ENCODE peak calls at places on chromosomes 13 and 19, in four cellular contexts. I, B, W and P are unnamed samples.

GRCh38 chr13:45296259-45296658 is 44.7 kb downstream of the TPT1 start:
- DNase-seq in I (no peak), W (no peak), B (no peak), P (no peak)

GRCh38 chr13:67395577-67395976 is 165.4 kb upstream of the PCDH9 start:
- DNase-seq in B (no peak), I (no peak), W (no peak), P (no peak)

GRCh38 chr13:26985285-26985878 is 186.2 kb downstream of the USP12 start:
- DNase-seq in I (peak), B (peak), W (peak), P (no peak)

GRCh38 chr13:110628952-110629701 is 13.8 kb downstream of the NAXD start:
- DNase-seq in B (no peak), I (no peak), W (no peak), P (no peak)

GRCh38 chr19:2977686-2978466 is 512 bp downstream of the TLE6 start:
- DNase-seq in W (no peak), I (no peak), B (no peak), P (no peak)

GRCh38 chr19:5143471-5144411 is 174.8 kb downstream of the KDM4B start:
- DNase-seq in W (no peak), I (no peak), B (no peak), P (no peak)

GRCh38 chr13:20121154-20121515 is 39.7 kb downstream of the GJA3 start:
- DNase-seq in I (no peak), W (no peak), B (no peak), P (no peak)

GRCh38 chr13:105334211-105334610 is 1201.3 kb downstream of the EFNB2 start:
- DNase-seq in I (no peak), W (no peak), B (no peak), P (peak)

GRCh38 chr19:18431351-18432197 is 6.4 kb downstream of the ISYNA1 start:
- DNase-seq in B (no peak), W (no peak), I (no peak), P (no peak)

GRCh38 chr13:20473139-20473538 is 52.5 kb downstream of the CRYL1 start:
- DNase-seq in I (no peak), B (no peak), W (no peak), P (no peak)

GRCh38 chr19:33444993-33445751 is 71.7 kb downstream of the CEBPG start:
- DNase-seq in W (no peak), B (no peak), I (no peak), P (no peak)

GRCh38 chr13:105329359-105329758 is 1206.1 kb downstream of the EFNB2 start:
- DNase-seq in B (no peak), I (no peak), W (no peak), P (no peak)

GRCh38 chr19:39211731-39212376 is 7.8 kb upstream of the SYCN start:
- DNase-seq in W (no peak), I (no peak), B (no peak), P (no peak)